ENCODE peak calls at places on chromosomes 5 and 9, in seven cellular contexts. One of them, this sample, is unnamed.

GRCh38 chr5:59296317-59297264 is 596.9 kb downstream of the PDE4D start:
- DNase-seq in CD8-positive, alpha-beta T cell: no peak
- DNase-seq in osteoblast: no peak
- DNase-seq in A549: peak
- DNase-seq in ovary: no peak
- DNase-seq in mesothelial cell of epicardium: no peak
- DNase-seq in tibial artery: no peak
- DNase-seq in this sample: no peak

GRCh38 chr5:18687429-18687828 is 1053.2 kb downstream of the TAF11L14 start:
- DNase-seq in ovary: no peak
- DNase-seq in CD8-positive, alpha-beta T cell: no peak
- DNase-seq in A549: no peak
- DNase-seq in tibial artery: no peak
- DNase-seq in mesothelial cell of epicardium: no peak
- DNase-seq in osteoblast: no peak
- DNase-seq in this sample: no peak

GRCh38 chr9:477146-477545 is 262.5 kb downstream of the DOCK8 start:
- DNase-seq in mesothelial cell of epicardium: no peak
- DNase-seq in CD8-positive, alpha-beta T cell: no peak
- DNase-seq in tibial artery: no peak
- DNase-seq in osteoblast: no peak
- DNase-seq in A549: no peak
- DNase-seq in ovary: no peak
- DNase-seq in this sample: no peak

GRCh38 chr5:174413520-174414314 is 310.7 kb upstream of the MSX2 start:
- DNase-seq in ovary: no peak
- DNase-seq in osteoblast: no peak
- DNase-seq in A549: peak
- DNase-seq in mesothelial cell of epicardium: no peak
- DNase-seq in tibial artery: no peak
- DNase-seq in CD8-positive, alpha-beta T cell: no peak
- DNase-seq in this sample: no peak

GRCh38 chr9:89808076-89808701 is 203.4 kb downstream of the GADD45G start:
- DNase-seq in ovary: no peak
- DNase-seq in mesothelial cell of epicardium: no peak
- DNase-seq in tibial artery: no peak
- DNase-seq in CD8-positive, alpha-beta T cell: no peak
- DNase-seq in A549: no peak
- DNase-seq in osteoblast: no peak
- DNase-seq in this sample: no peak

GRCh38 chr5:137186759-137187461 is 312.2 kb downstream of the SPOCK1 start:
- DNase-seq in CD8-positive, alpha-beta T cell: no peak
- DNase-seq in A549: no peak
- DNase-seq in ovary: no peak
- DNase-seq in osteoblast: peak
- DNase-seq in tibial artery: peak
- DNase-seq in mesothelial cell of epicardium: no peak
- DNase-seq in this sample: no peak

GRCh38 chr9:4743131-4743875 is 2.3 kb upstream of the AK3 start:
- DNase-seq in tibial artery: no peak
- DNase-seq in A549: no peak
- DNase-seq in CD8-positive, alpha-beta T cell: no peak
- DNase-seq in mesothelial cell of epicardium: no peak
- DNase-seq in osteoblast: peak
- DNase-seq in ovary: no peak
- DNase-seq in this sample: no peak

GRCh38 chr5:132459983-132460834 is 30.4 kb downstream of the IRF1 start:
- DNase-seq in A549: no peak
- DNase-seq in osteoblast: no peak
- DNase-seq in mesothelial cell of epicardium: no peak
- DNase-seq in ovary: no peak
- DNase-seq in tibial artery: peak
- DNase-seq in CD8-positive, alpha-beta T cell: no peak
- DNase-seq in this sample: peak

GRCh38 chr5:79568632-79569190 is 43.5 kb upstream of the TENT2 start:
- DNase-seq in osteoblast: no peak
- DNase-seq in ovary: no peak
- DNase-seq in mesothelial cell of epicardium: no peak
- DNase-seq in tibial artery: no peak
- DNase-seq in A549: no peak
- DNase-seq in CD8-positive, alpha-beta T cell: no peak
- DNase-seq in this sample: no peak

GRCh38 chr5:50725800-50726474 is 59.5 kb downstream of the PARP8 start:
- DNase-seq in ovary: no peak
- DNase-seq in A549: no peak
- DNase-seq in osteoblast: no peak
- DNase-seq in CD8-positive, alpha-beta T cell: no peak
- DNase-seq in tibial artery: no peak
- DNase-seq in mesothelial cell of epicardium: no peak
- DNase-seq in this sample: no peak

GRCh38 chr5:540215-541147 is 16.2 kb upstream of the SLC9A3 start:
- DNase-seq in mesothelial cell of epicardium: no peak
- DNase-seq in CD8-positive, alpha-beta T cell: no peak
- DNase-seq in ovary: no peak
- DNase-seq in A549: no peak
- DNase-seq in osteoblast: no peak
- DNase-seq in tibial artery: no peak
- DNase-seq in this sample: no peak

GRCh38 chr9:35116539-35116897 is 856 bp upstream of the ATOSB start:
- DNase-seq in osteoblast: peak
- DNase-seq in CD8-positive, alpha-beta T cell: no peak
- DNase-seq in tibial artery: no peak
- DNase-seq in ovary: no peak
- DNase-seq in mesothelial cell of epicardium: no peak
- DNase-seq in A549: no peak
- DNase-seq in this sample: no peak

GRCh38 chr9:120915854-120916495 is 10.6 kb downstream of the TRAF1 start:
- DNase-seq in tibial artery: no peak
- DNase-seq in CD8-positive, alpha-beta T cell: no peak
- DNase-seq in osteoblast: no peak
- DNase-seq in ovary: no peak
- DNase-seq in A549: no peak
- DNase-seq in mesothelial cell of epicardium: no peak
- DNase-seq in this sample: no peak

GRCh38 chr9:133592731-133593409 is 16.3 kb downstream of the FAM163B start:
- DNase-seq in CD8-positive, alpha-beta T cell: no peak
- DNase-seq in tibial artery: no peak
- DNase-seq in mesothelial cell of epicardium: no peak
- DNase-seq in osteoblast: no peak
- DNase-seq in ovary: no peak
- DNase-seq in A549: no peak
- DNase-seq in this sample: no peak

DNA sequence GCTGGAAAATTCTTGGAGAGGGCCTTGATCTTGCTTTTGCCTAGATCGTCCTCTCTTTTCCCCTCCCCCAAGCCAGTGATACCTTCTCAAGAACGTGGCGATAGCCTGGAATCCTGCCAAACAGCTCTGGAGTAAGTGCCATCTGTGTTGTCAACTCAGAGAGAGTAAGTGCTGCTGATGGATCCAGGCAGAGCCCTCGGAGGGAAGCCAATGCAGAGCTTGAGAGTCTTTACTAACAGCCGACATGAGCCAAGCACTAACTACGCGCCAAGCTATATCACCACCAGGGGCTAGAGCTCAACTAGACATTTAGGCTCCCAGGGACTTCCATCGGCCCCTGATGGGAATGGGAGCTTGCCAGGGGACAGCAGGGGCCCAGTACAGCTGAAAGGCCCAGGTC is 17.6 kb downstream of the RAPGEF1 start:
- DNase-seq in osteoblast: no peak
- DNase-seq in ovary: no peak
- DNase-seq in tibial artery: no peak
- DNase-seq in mesothelial cell of epicardium: no peak
- DNase-seq in CD8-positive, alpha-beta T cell: no peak
- DNase-seq in A549: no peak
- DNase-seq in this sample: no peak
- TF ChIP-seq CTCF in osteoblast: no peak
- TF ChIP-seq CTCF in ovary: no peak
- TF ChIP-seq CTCF in tibial artery: no peak
- TF ChIP-seq CTCF in mesothelial cell of epicardium: no peak
- TF ChIP-seq CTCF in CD8-positive, alpha-beta T cell: no peak
- TF ChIP-seq CTCF in A549: no peak
- TF ChIP-seq CTCF in this sample: no peak

DNA sequence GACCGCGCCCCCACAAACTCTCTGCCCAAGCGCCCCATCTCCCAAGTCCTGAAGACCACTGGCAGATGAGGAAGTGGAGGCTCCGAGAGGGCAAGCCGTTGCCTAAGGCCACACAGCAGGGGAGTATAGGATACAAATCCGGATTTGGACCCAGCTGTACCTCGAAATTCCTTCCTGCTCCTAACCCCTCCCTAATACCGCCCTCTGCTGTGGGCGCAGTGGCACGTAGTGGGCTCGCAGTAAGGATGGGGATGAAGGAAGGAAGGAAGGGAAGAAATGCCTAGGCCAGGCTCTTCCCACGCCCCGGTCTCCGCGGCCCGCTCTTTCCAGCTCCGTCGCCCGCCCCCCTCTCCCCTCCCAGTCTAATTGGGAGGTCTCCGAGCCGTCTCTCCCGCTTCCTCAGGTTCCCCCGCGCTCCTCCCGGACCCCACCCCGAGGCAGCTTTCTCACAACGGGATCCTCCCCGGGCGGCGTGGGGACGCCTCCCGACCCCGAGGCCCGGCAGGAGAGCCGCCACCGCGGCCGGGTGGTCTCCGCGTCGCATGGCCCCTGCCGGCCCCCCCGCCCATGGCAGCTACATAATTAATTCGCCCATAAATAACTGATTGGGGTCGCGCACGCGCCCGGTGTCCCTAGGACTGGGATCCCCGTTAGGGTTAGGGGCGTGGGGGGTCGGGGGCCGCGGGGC is 138.9 kb downstream of the C9orf50 start:
- DNase-seq in tibial artery: peak
- DNase-seq in ovary: peak
- DNase-seq in CD8-positive, alpha-beta T cell: no peak
- DNase-seq in A549: peak
- DNase-seq in mesothelial cell of epicardium: no peak
- DNase-seq in osteoblast: peak
- DNase-seq in this sample: no peak
- TF ChIP-seq CTCF in tibial artery: no peak
- TF ChIP-seq CTCF in ovary: peak
- TF ChIP-seq CTCF in CD8-positive, alpha-beta T cell: no peak
- TF ChIP-seq CTCF in A549: peak
- TF ChIP-seq CTCF in mesothelial cell of epicardium: no peak
- TF ChIP-seq CTCF in osteoblast: no peak
- TF ChIP-seq CTCF in this sample: no peak

GRCh38 chr5:17189381-17190036 is 27.9 kb upstream of the BASP1 start:
- DNase-seq in A549: peak
- DNase-seq in osteoblast: no peak
- DNase-seq in tibial artery: peak
- DNase-seq in mesothelial cell of epicardium: peak
- DNase-seq in ovary: peak
- DNase-seq in CD8-positive, alpha-beta T cell: peak
- DNase-seq in this sample: peak

GRCh38 chr5:17190242-17190778 is 27.1 kb upstream of the BASP1 start:
- DNase-seq in ovary: no peak
- DNase-seq in A549: peak
- DNase-seq in tibial artery: peak
- DNase-seq in osteoblast: no peak
- DNase-seq in CD8-positive, alpha-beta T cell: no peak
- DNase-seq in mesothelial cell of epicardium: no peak
- DNase-seq in this sample: no peak

GRCh38 chr5:17187401-17187800 is 30.0 kb upstream of the BASP1 start:
- DNase-seq in ovary: no peak
- DNase-seq in tibial artery: no peak
- DNase-seq in CD8-positive, alpha-beta T cell: no peak
- DNase-seq in A549: no peak
- DNase-seq in mesothelial cell of epicardium: no peak
- DNase-seq in osteoblast: peak
- DNase-seq in this sample: no peak

GRCh38 chr5:17192191-17192590 is 25.2 kb upstream of the BASP1 start:
- DNase-seq in osteoblast: peak
- DNase-seq in tibial artery: no peak
- DNase-seq in ovary: no peak
- DNase-seq in A549: no peak
- DNase-seq in CD8-positive, alpha-beta T cell: no peak
- DNase-seq in mesothelial cell of epicardium: no peak
- DNase-seq in this sample: no peak

DNA sequence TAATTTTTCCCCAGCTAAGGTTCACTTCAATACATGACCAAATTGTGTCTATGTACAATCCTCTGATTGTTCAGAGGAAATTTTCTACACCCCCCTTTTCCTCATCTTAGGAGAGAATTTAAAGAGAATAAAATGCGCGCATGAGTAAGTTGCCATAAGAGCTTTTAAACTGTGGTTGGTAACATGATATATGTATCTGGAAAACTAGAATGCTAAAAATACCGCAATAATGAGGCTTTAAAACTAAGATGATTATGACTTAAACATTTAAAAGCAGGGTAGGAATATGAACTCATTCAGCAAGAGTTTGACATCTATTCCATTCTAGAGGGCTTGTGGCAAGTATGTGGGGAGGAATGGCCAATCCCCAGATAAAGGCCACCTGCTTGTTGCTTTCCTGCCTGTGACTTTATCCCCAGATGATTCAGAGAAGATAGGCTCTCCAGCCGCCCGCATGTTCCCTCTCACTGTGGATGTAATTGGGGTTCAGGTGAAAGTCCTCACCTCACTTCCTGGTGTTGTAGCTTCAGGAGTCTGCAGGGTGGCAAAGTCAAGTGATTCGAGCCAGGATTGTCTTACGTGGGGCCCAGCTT is 26.5 kb upstream of the BASP1 start:
- DNase-seq in CD8-positive, alpha-beta T cell: no peak
- DNase-seq in osteoblast: no peak
- DNase-seq in A549: no peak
- DNase-seq in mesothelial cell of epicardium: no peak
- DNase-seq in tibial artery: no peak
- DNase-seq in ovary: no peak
- DNase-seq in this sample: no peak
- TF ChIP-seq CTCF in CD8-positive, alpha-beta T cell: no peak
- TF ChIP-seq CTCF in osteoblast: no peak
- TF ChIP-seq CTCF in A549: no peak
- TF ChIP-seq CTCF in mesothelial cell of epicardium: peak
- TF ChIP-seq CTCF in tibial artery: no peak
- TF ChIP-seq CTCF in ovary: no peak
- TF ChIP-seq CTCF in this sample: no peak

GRCh38 chr9:127637322-127637847 is 25.3 kb downstream of the STXBP1 start:
- DNase-seq in tibial artery: no peak
- DNase-seq in A549: peak
- DNase-seq in CD8-positive, alpha-beta T cell: no peak
- DNase-seq in osteoblast: peak
- DNase-seq in ovary: peak
- DNase-seq in mesothelial cell of epicardium: no peak
- DNase-seq in this sample: no peak

GRCh38 chr9:127635198-127635735 is 23.2 kb downstream of the STXBP1 start:
- DNase-seq in ovary: no peak
- DNase-seq in CD8-positive, alpha-beta T cell: no peak
- DNase-seq in A549: no peak
- DNase-seq in mesothelial cell of epicardium: no peak
- DNase-seq in osteoblast: no peak
- DNase-seq in tibial artery: no peak
- DNase-seq in this sample: no peak

GRCh38 chr9:127633216-127633615 is 21.1 kb downstream of the STXBP1 start:
- DNase-seq in A549: no peak
- DNase-seq in tibial artery: no peak
- DNase-seq in CD8-positive, alpha-beta T cell: no peak
- DNase-seq in mesothelial cell of epicardium: no peak
- DNase-seq in ovary: no peak
- DNase-seq in osteoblast: no peak
- DNase-seq in this sample: no peak

GRCh38 chr9:127634021-127634420 is 21.9 kb downstream of the STXBP1 start:
- DNase-seq in mesothelial cell of epicardium: no peak
- DNase-seq in tibial artery: no peak
- DNase-seq in A549: no peak
- DNase-seq in osteoblast: no peak
- DNase-seq in ovary: no peak
- DNase-seq in CD8-positive, alpha-beta T cell: no peak
- DNase-seq in this sample: no peak

GRCh38 chr9:127634698-127635097 is 22.6 kb downstream of the STXBP1 start:
- DNase-seq in CD8-positive, alpha-beta T cell: no peak
- DNase-seq in osteoblast: no peak
- DNase-seq in mesothelial cell of epicardium: no peak
- DNase-seq in tibial artery: no peak
- DNase-seq in A549: peak
- DNase-seq in ovary: no peak
- DNase-seq in this sample: no peak
- TF ChIP-seq CTCF in CD8-positive, alpha-beta T cell: no peak
- TF ChIP-seq CTCF in osteoblast: no peak
- TF ChIP-seq CTCF in mesothelial cell of epicardium: no peak
- TF ChIP-seq CTCF in tibial artery: no peak
- TF ChIP-seq CTCF in A549: no peak
- TF ChIP-seq CTCF in ovary: no peak
- TF ChIP-seq CTCF in this sample: no peak

This sample was measured in natural killer cell.